ENCODE peak calls at places on chromosome 9, in ten cellular contexts. D is IMR-90, P is stomach, U is H1, L is lower leg skin, B is upper lobe of left lung, R is A549, J is testis, V is NB4, C is breast epithelium. I is an unnamed sample.

GRCh38 chr9:5510360-5510931 is at the start of gene PDCD1LG2:
- DNase-seq in D (peak), P (no peak), U (no peak), L (no peak), B (no peak), R (no peak), J (peak), V (no peak), C (no peak), I (no peak)

GRCh38 chr9:17520264-17521058 is 58.4 kb upstream of the SH3GL2 start:
- DNase-seq in D (no peak), P (no peak), U (no peak), L (no peak), B (no peak), R (no peak), J (no peak), V (no peak), C (no peak), I (no peak)

GRCh38 chr9:87013490-87013889 is 66.2 kb upstream of the GAS1 start:
- DNase-seq in D (no peak), P (no peak), U (no peak), L (no peak), B (no peak), R (no peak), J (no peak), V (no peak), C (no peak), I (no peak)

GRCh38 chr9:90455316-90455715 is 187.3 kb downstream of the DIRAS2 start:
- DNase-seq in D (no peak), P (no peak), U (no peak), L (no peak), B (no peak), R (no peak), J (no peak), V (no peak), C (no peak), I (no peak)

GRCh38 chr9:27407966-27408365 is 111.0 kb upstream of the EQTN start:
- DNase-seq in D (peak), P (no peak), U (no peak), L (no peak), B (no peak), R (peak), J (no peak), V (no peak), C (no peak), I (no peak)

GRCh38 chr9:14585730-14586473 is 107.3 kb downstream of the ZDHHC21 start:
- DNase-seq in D (no peak), P (no peak), U (no peak), L (no peak), B (no peak), R (no peak), J (no peak), V (no peak), C (no peak), I (no peak)

GRCh38 chr9:123353984-123354591 is 1.9 kb upstream of the CRB2 start:
- DNase-seq in D (peak), P (peak), U (peak), L (peak), B (peak), R (peak), J (peak), V (peak), C (no peak), I (peak)

GRCh38 chr9:95078934-95079333 is 238.6 kb downstream of the FANCC start:
- DNase-seq in D (no peak), P (peak), U (no peak), L (no peak), B (peak), R (no peak), J (no peak), V (no peak), C (peak), I (no peak)

GRCh38 chr9:87732756-87733155 is 6.8 kb downstream of the CTSL start:
- DNase-seq in D (no peak), P (no peak), U (no peak), L (no peak), B (no peak), R (peak), J (no peak), V (no peak), C (no peak), I (no peak)

GRCh38 chr9:113963017-113963620 is 87.0 kb downstream of the ZNF618 start:
- DNase-seq in D (peak), P (peak), U (peak), L (no peak), B (peak), R (peak), J (peak), V (peak), C (no peak), I (no peak)

GRCh38 chr9:113962391-113962790 is 86.3 kb downstream of the ZNF618 start:
- DNase-seq in D (no peak), P (no peak), U (no peak), L (no peak), B (no peak), R (no peak), J (no peak), V (no peak), C (no peak), I (peak)

GRCh38 chr9:113957778-113958430 is 81.8 kb downstream of the ZNF618 start:
- DNase-seq in D (peak), P (no peak), U (no peak), L (no peak), B (no peak), R (peak), J (no peak), V (no peak), C (no peak), I (no peak)

GRCh38 chr9:113958556-113958955 is 82.4 kb downstream of the ZNF618 start:
- DNase-seq in D (no peak), P (no peak), U (no peak), L (no peak), B (no peak), R (no peak), J (no peak), V (no peak), C (no peak), I (no peak)

DNA sequence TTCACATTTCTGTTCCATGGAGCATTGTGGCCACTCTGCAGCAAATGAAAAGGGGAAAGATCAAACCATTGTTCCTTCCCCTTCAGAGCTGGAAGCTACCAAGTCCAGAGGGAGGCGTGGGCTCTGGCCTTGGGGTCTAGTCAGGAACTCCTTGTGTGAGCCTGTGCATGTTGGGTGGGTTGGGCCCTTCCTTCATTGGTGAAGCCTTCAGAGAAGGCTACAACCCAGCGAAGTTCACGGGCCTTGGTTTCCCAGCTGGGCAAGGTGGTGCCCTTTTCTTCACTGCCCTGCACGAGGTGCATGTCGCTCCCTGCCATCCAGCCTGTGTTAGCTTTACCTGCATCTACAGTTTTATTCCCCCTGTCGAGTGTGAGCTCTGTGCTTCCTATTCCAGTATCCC is 84.6 kb downstream of the ZNF618 start:
- DNase-seq in D (no peak), P (no peak), U (no peak), L (no peak), B (no peak), R (no peak), J (no peak), V (no peak), C (no peak), I (no peak)
- TF ChIP-seq CTCF in D (no peak), P (no peak), U (no peak), L (no peak), B (no peak), R (no peak), J (no peak), V (no peak), C (no peak), I (no peak)

GRCh38 chr9:116471093-116471906 is 215.8 kb upstream of the TRIM32 start:
- DNase-seq in D (peak), P (no peak), U (peak), L (no peak), B (no peak), R (no peak), J (peak), V (no peak), C (no peak), I (no peak)
- TF ChIP-seq POLR2A in D (no peak), P (no peak), U (no peak), L (no peak), B (no peak), R (no peak), J (no peak), V (no peak), C (no peak), I (no peak)

GRCh38 chr9:98410185-98410697 is 154.8 kb upstream of the TBC1D2 start:
- DNase-seq in D (peak), P (no peak), U (peak), L (no peak), B (no peak), R (no peak), J (peak), V (peak), C (no peak), I (no peak)
- TF ChIP-seq CTCF in D (peak), P (no peak), U (no peak), L (no peak), B (no peak), R (no peak), J (no peak), V (no peak), C (no peak), I (no peak)

GRCh38 chr9:136235709-136236455 is 9.7 kb downstream of the QSOX2 start:
- DNase-seq in D (no peak), P (no peak), U (no peak), L (no peak), B (no peak), R (no peak), J (no peak), V (no peak), C (no peak), I (no peak)

GRCh38 chr9:136238342-136238732 is 7.3 kb downstream of the QSOX2 start:
- DNase-seq in D (no peak), P (no peak), U (no peak), L (no peak), B (no peak), R (no peak), J (no peak), V (no peak), C (no peak), I (no peak)

GRCh38 chr9:136239135-136239962 is 6.3 kb downstream of the QSOX2 start:
- DNase-seq in D (no peak), P (no peak), U (no peak), L (no peak), B (no peak), R (no peak), J (no peak), V (no peak), C (no peak), I (no peak)

GRCh38 chr9:136239963-136240330 is 5.7 kb downstream of the QSOX2 start:
- DNase-seq in D (no peak), P (no peak), U (no peak), L (no peak), B (no peak), R (no peak), J (no peak), V (no peak), C (no peak), I (no peak)

GRCh38 chr9:136237486-136238341 is 7.9 kb downstream of the QSOX2 start:
- DNase-seq in D (no peak), P (no peak), U (no peak), L (no peak), B (no peak), R (no peak), J (no peak), V (peak), C (no peak), I (no peak)
- TF ChIP-seq POLR2A in D (no peak), P (no peak), U (no peak), L (no peak), B (no peak), R (no peak), J (no peak), V (no peak), C (no peak), I (no peak)

GRCh38 chr9:88739373-88739772 is 204.4 kb downstream of the NXNL2 start:
- DNase-seq in D (no peak), P (no peak), U (no peak), L (no peak), B (no peak), R (no peak), J (no peak), V (no peak), C (no peak), I (no peak)
- TF ChIP-seq CTCF in D (no peak), P (no peak), U (no peak), L (no peak), B (no peak), R (no peak), J (no peak), V (no peak), C (no peak), I (no peak)

GRCh38 chr9:81266674-81267073 is 422.7 kb downstream of the TLE1 start:
- DNase-seq in D (peak), P (no peak), U (no peak), L (no peak), B (no peak), R (no peak), J (no peak), V (no peak), C (no peak), I (no peak)
- TF ChIP-seq POLR2A in D (no peak), P (no peak), U (no peak), L (no peak), B (no peak), R (no peak), J (no peak), V (no peak), C (no peak), I (no peak)

DNA sequence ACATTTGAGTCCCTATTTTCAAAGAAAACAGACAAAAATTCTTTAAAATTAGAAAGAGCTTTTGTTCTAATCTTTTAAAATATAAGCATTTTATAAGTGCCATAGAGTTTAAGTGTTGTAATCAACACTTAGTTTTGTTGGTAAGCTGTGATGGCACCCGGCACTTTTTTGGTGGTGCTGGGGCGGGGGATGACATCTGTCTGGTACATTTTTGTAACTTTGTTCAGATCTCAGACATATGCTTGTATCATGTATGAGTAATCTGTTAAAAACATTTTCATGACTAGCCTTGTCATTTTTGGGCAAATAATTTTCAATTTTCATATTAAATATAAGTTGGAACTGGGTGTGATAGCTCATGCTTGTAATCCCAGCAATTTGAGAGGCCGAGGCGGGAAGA is 51.7 kb downstream of the UBAP1 start:
- DNase-seq in D (no peak), P (no peak), U (no peak), L (no peak), B (no peak), R (no peak), J (peak), V (no peak), C (no peak), I (no peak)
- TF ChIP-seq CTCF in D (no peak), P (no peak), U (no peak), L (no peak), B (no peak), R (no peak), J (no peak), V (no peak), C (no peak), I (no peak)

GRCh38 chr9:101398335-101398929 is at the start of the genes MRPL50 and ZNF189:
- DNase-seq in D (peak), P (peak), U (peak), L (peak), B (peak), R (peak), J (peak), V (peak), C (peak), I (peak)
- TF ChIP-seq POLR2A in D (peak), P (no peak), U (peak), L (no peak), B (peak), R (peak), J (no peak), V (peak), C (peak), I (peak)